ENCODE peak calls at places on chromosomes 5 and 9, in nine cellular contexts. One of them, this sample, is unnamed. For H3K4me1, the result is how much of the 10 kb centered on the place peaks cover.

GRCh38 chr9:115115924-115116323 is 2.0 kb downstream of the TNC start:
- DNase-seq in H9: no peak
- DNase-seq in IMR-90: peak
- DNase-seq in adipocyte: peak
- DNase-seq in GM12878: no peak
- DNase-seq in endothelial cell of umbilical vein: no peak
- DNase-seq in GM23248: peak
- DNase-seq in mesendoderm: no peak
- DNase-seq in PC-3: peak
- DNase-seq in this sample: no peak

GRCh38 chr9:706606-707451 is 134.7 kb upstream of the DMRT1 start:
- DNase-seq in H9: peak
- DNase-seq in IMR-90: peak
- DNase-seq in adipocyte: peak
- DNase-seq in GM12878: no peak
- DNase-seq in endothelial cell of umbilical vein: peak
- DNase-seq in GM23248: peak
- DNase-seq in mesendoderm: peak
- DNase-seq in PC-3: peak
- DNase-seq in this sample: peak

GRCh38 chr9:121945281-121945680 is 147.8 kb downstream of the TTLL11 start:
- DNase-seq in H9: no peak
- DNase-seq in IMR-90: no peak
- DNase-seq in adipocyte: no peak
- DNase-seq in GM12878: no peak
- DNase-seq in endothelial cell of umbilical vein: no peak
- DNase-seq in GM23248: peak
- DNase-seq in mesendoderm: no peak
- DNase-seq in PC-3: peak
- DNase-seq in this sample: no peak

GRCh38 chr5:143599474-143599873 is 196.0 kb upstream of the NR3C1 start:
- DNase-seq in H9: no peak
- DNase-seq in IMR-90: no peak
- DNase-seq in adipocyte: no peak
- DNase-seq in GM12878: no peak
- DNase-seq in endothelial cell of umbilical vein: no peak
- DNase-seq in GM23248: no peak
- DNase-seq in mesendoderm: no peak
- DNase-seq in PC-3: no peak
- DNase-seq in this sample: no peak

GRCh38 chr5:10481241-10481932 is 39.7 kb downstream of the ROPN1L start:
- DNase-seq in H9: peak
- DNase-seq in IMR-90: no peak
- DNase-seq in adipocyte: no peak
- DNase-seq in GM12878: no peak
- DNase-seq in endothelial cell of umbilical vein: no peak
- DNase-seq in GM23248: no peak
- DNase-seq in mesendoderm: no peak
- DNase-seq in PC-3: peak
- DNase-seq in this sample: peak

GRCh38 chr5:14142856-14143508 is at the start of gene TRIO:
- DNase-seq in H9: peak
- DNase-seq in IMR-90: peak
- DNase-seq in adipocyte: peak
- DNase-seq in GM12878: no peak
- DNase-seq in endothelial cell of umbilical vein: peak
- DNase-seq in GM23248: peak
- DNase-seq in mesendoderm: peak
- DNase-seq in PC-3: peak
- DNase-seq in this sample: peak

GRCh38 chr5:65722575-65723424 is 795 bp downstream of the NLN start:
- DNase-seq in H9: peak
- DNase-seq in IMR-90: peak
- DNase-seq in adipocyte: peak
- DNase-seq in GM12878: no peak
- DNase-seq in endothelial cell of umbilical vein: peak
- DNase-seq in GM23248: peak
- DNase-seq in mesendoderm: peak
- DNase-seq in PC-3: peak
- DNase-seq in this sample: peak

GRCh38 chr5:6461793-6462650 is 13.4 kb downstream of the UBE2QL1 start:
- DNase-seq in H9: no peak
- DNase-seq in IMR-90: no peak
- DNase-seq in adipocyte: no peak
- DNase-seq in GM12878: no peak
- DNase-seq in endothelial cell of umbilical vein: no peak
- DNase-seq in GM23248: no peak
- DNase-seq in mesendoderm: peak
- DNase-seq in PC-3: no peak
- DNase-seq in this sample: no peak

GRCh38 chr5:72163349-72163983 is 56.2 kb downstream of the MAP1B start:
- DNase-seq in H9: no peak
- DNase-seq in IMR-90: no peak
- DNase-seq in adipocyte: no peak
- DNase-seq in GM12878: no peak
- DNase-seq in endothelial cell of umbilical vein: no peak
- DNase-seq in GM23248: peak
- DNase-seq in mesendoderm: no peak
- DNase-seq in PC-3: no peak
- DNase-seq in this sample: no peak

GRCh38 chr5:42842860-42843641 is 31.4 kb upstream of the SELENOP start:
- DNase-seq in H9: no peak
- DNase-seq in IMR-90: no peak
- DNase-seq in adipocyte: peak
- DNase-seq in GM12878: no peak
- DNase-seq in endothelial cell of umbilical vein: no peak
- DNase-seq in GM23248: peak
- DNase-seq in mesendoderm: no peak
- DNase-seq in PC-3: no peak
- DNase-seq in this sample: no peak

GRCh38 chr5:21424907-21425306 is 1428.2 kb downstream of the CDH12 start:
- DNase-seq in H9: no peak
- DNase-seq in IMR-90: no peak
- DNase-seq in adipocyte: no peak
- DNase-seq in GM12878: no peak
- DNase-seq in endothelial cell of umbilical vein: no peak
- DNase-seq in GM23248: no peak
- DNase-seq in mesendoderm: no peak
- DNase-seq in PC-3: no peak
- DNase-seq in this sample: no peak

GRCh38 chr5:177389368-177390169 is 5.3 kb downstream of the SLC34A1 start:
- DNase-seq in H9: peak
- DNase-seq in IMR-90: peak
- DNase-seq in adipocyte: peak
- DNase-seq in GM12878: peak
- DNase-seq in endothelial cell of umbilical vein: no peak
- DNase-seq in GM23248: peak
- DNase-seq in mesendoderm: peak
- DNase-seq in PC-3: peak
- DNase-seq in this sample: peak

GRCh38 chr5:140565780-140566095 is 1.1 kb downstream of the SLC35A4 start:
- DNase-seq in H9: no peak
- DNase-seq in IMR-90: no peak
- DNase-seq in adipocyte: peak
- DNase-seq in GM12878: no peak
- DNase-seq in endothelial cell of umbilical vein: no peak
- DNase-seq in GM23248: peak
- DNase-seq in mesendoderm: peak
- DNase-seq in PC-3: no peak
- DNase-seq in this sample: no peak
- H3K9ac ChIP-seq in H9: no peak
- H3K9ac ChIP-seq in IMR-90: peak
- H3K9ac ChIP-seq in adipocyte: peak
- H3K9ac ChIP-seq in GM12878: peak
- H3K9ac ChIP-seq in endothelial cell of umbilical vein: no peak
- H3K9ac ChIP-seq in GM23248: peak
- H3K9ac ChIP-seq in mesendoderm: peak
- H3K9ac ChIP-seq in PC-3: peak
- H3K9ac ChIP-seq in this sample: peak

GRCh38 chr9:21549251-21549765 is 67.2 kb upstream of the IFNE start:
- DNase-seq in H9: no peak
- DNase-seq in IMR-90: peak
- DNase-seq in adipocyte: peak
- DNase-seq in GM12878: no peak
- DNase-seq in endothelial cell of umbilical vein: peak
- DNase-seq in GM23248: peak
- DNase-seq in mesendoderm: no peak
- DNase-seq in PC-3: peak
- DNase-seq in this sample: peak

GRCh38 chr9:21549890-21550289 is 67.8 kb upstream of the IFNE start:
- DNase-seq in H9: no peak
- DNase-seq in IMR-90: no peak
- DNase-seq in adipocyte: no peak
- DNase-seq in GM12878: no peak
- DNase-seq in endothelial cell of umbilical vein: no peak
- DNase-seq in GM23248: no peak
- DNase-seq in mesendoderm: no peak
- DNase-seq in PC-3: no peak
- DNase-seq in this sample: no peak

GRCh38 chr9:21543187-21543586 is 61.1 kb upstream of the IFNE start:
- DNase-seq in H9: no peak
- DNase-seq in IMR-90: no peak
- DNase-seq in adipocyte: no peak
- DNase-seq in GM12878: no peak
- DNase-seq in endothelial cell of umbilical vein: no peak
- DNase-seq in GM23248: no peak
- DNase-seq in mesendoderm: peak
- DNase-seq in PC-3: no peak
- DNase-seq in this sample: no peak

GRCh38 chr9:21550392-21550791 is 68.3 kb upstream of the IFNE start:
- DNase-seq in H9: no peak
- DNase-seq in IMR-90: no peak
- DNase-seq in adipocyte: no peak
- DNase-seq in GM12878: no peak
- DNase-seq in endothelial cell of umbilical vein: no peak
- DNase-seq in GM23248: no peak
- DNase-seq in mesendoderm: no peak
- DNase-seq in PC-3: no peak
- DNase-seq in this sample: no peak

DNA sequence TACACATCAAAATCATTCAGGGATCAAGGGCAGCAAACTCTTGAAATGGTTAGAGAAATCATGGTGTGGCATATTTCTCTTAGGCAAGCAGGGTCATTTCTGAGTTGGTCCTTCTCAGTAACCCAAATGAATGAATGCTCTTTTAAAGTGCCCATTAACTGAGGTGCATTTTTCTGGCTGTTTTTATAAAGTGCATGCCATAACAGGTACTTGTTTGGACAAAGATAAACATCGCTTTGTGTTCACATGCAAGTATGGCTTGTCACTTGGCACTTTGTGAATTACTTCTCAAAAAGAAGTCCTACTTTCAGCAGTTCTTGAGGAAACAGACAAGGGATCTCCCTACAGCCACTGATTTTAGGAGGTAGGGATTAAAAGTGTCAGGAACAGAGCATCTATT is 64.8 kb upstream of the IFNE start:
- DNase-seq in H9: no peak
- DNase-seq in IMR-90: no peak
- DNase-seq in adipocyte: no peak
- DNase-seq in GM12878: no peak
- DNase-seq in endothelial cell of umbilical vein: no peak
- DNase-seq in GM23248: no peak
- DNase-seq in mesendoderm: no peak
- DNase-seq in PC-3: no peak
- DNase-seq in this sample: no peak
- H3K4me1 ChIP-seq in H9: under half
- H3K4me1 ChIP-seq in IMR-90: under half
- H3K4me1 ChIP-seq in adipocyte: under half
- H3K4me1 ChIP-seq in GM12878: under half
- H3K4me1 ChIP-seq in endothelial cell of umbilical vein: half or more
- H3K4me1 ChIP-seq in GM23248: half or more
- H3K4me1 ChIP-seq in mesendoderm: under half
- H3K4me1 ChIP-seq in PC-3: half or more
- H3K4me1 ChIP-seq in this sample: under half

DNA sequence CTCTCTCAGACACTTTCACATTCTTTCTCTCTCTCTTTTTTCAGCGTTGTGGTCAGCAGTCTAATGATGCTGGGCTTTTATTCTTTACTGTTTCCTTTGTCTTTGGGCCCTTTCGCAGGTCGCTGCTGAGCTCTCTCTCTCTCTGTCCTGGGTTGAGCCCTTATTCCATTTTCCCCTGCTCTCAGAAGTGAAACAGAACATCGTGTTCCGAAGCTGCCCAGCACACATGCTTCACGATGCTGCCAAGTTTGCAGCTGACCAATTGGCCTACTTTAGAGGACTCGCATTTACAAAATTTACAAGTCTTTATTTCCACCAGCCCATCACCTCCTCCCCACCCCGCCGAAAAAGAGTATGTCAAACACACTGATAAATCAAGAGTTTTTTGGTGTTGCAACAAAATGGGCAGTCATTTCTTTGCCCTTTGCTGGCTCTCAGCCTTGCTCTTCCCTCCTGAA is 44.4 kb upstream of the PIK3R1 start:
- DNase-seq in H9: no peak
- DNase-seq in IMR-90: peak
- DNase-seq in adipocyte: peak
- DNase-seq in GM12878: no peak
- DNase-seq in endothelial cell of umbilical vein: no peak
- DNase-seq in GM23248: peak
- DNase-seq in mesendoderm: no peak
- DNase-seq in PC-3: no peak
- DNase-seq in this sample: peak
- H3K9ac ChIP-seq in H9: no peak
- H3K9ac ChIP-seq in IMR-90: peak
- H3K9ac ChIP-seq in adipocyte: peak
- H3K9ac ChIP-seq in GM12878: no peak
- H3K9ac ChIP-seq in endothelial cell of umbilical vein: no peak
- H3K9ac ChIP-seq in GM23248: peak
- H3K9ac ChIP-seq in mesendoderm: no peak
- H3K9ac ChIP-seq in PC-3: no peak
- H3K9ac ChIP-seq in this sample: no peak

GRCh38 chr9:94796687-94797086 is 70.2 kb downstream of the AOPEP start:
- DNase-seq in H9: no peak
- DNase-seq in IMR-90: no peak
- DNase-seq in adipocyte: no peak
- DNase-seq in GM12878: no peak
- DNase-seq in endothelial cell of umbilical vein: peak
- DNase-seq in GM23248: no peak
- DNase-seq in mesendoderm: no peak
- DNase-seq in PC-3: no peak
- DNase-seq in this sample: no peak

GRCh38 chr9:94800424-94801117 is 74.1 kb downstream of the AOPEP start:
- DNase-seq in H9: no peak
- DNase-seq in IMR-90: peak
- DNase-seq in adipocyte: peak
- DNase-seq in GM12878: no peak
- DNase-seq in endothelial cell of umbilical vein: no peak
- DNase-seq in GM23248: peak
- DNase-seq in mesendoderm: no peak
- DNase-seq in PC-3: no peak
- DNase-seq in this sample: no peak

GRCh38 chr9:94798201-94798600 is 71.7 kb downstream of the AOPEP start:
- DNase-seq in H9: no peak
- DNase-seq in IMR-90: no peak
- DNase-seq in adipocyte: no peak
- DNase-seq in GM12878: no peak
- DNase-seq in endothelial cell of umbilical vein: no peak
- DNase-seq in GM23248: no peak
- DNase-seq in mesendoderm: no peak
- DNase-seq in PC-3: no peak
- DNase-seq in this sample: no peak

GRCh38 chr9:94799578-94800264 is 73.2 kb downstream of the AOPEP start:
- DNase-seq in H9: no peak
- DNase-seq in IMR-90: peak
- DNase-seq in adipocyte: peak
- DNase-seq in GM12878: no peak
- DNase-seq in endothelial cell of umbilical vein: peak
- DNase-seq in GM23248: no peak
- DNase-seq in mesendoderm: peak
- DNase-seq in PC-3: peak
- DNase-seq in this sample: no peak

GRCh38 chr9:94798668-94799067 is 72.2 kb downstream of the AOPEP start:
- DNase-seq in H9: no peak
- DNase-seq in IMR-90: no peak
- DNase-seq in adipocyte: no peak
- DNase-seq in GM12878: no peak
- DNase-seq in endothelial cell of umbilical vein: no peak
- DNase-seq in GM23248: no peak
- DNase-seq in mesendoderm: no peak
- DNase-seq in PC-3: no peak
- DNase-seq in this sample: no peak
- H3K4me1 ChIP-seq in H9: under half
- H3K4me1 ChIP-seq in IMR-90: under half
- H3K4me1 ChIP-seq in adipocyte: under half
- H3K4me1 ChIP-seq in GM12878: under half
- H3K4me1 ChIP-seq in endothelial cell of umbilical vein: under half
- H3K4me1 ChIP-seq in GM23248: under half
- H3K4me1 ChIP-seq in mesendoderm: under half
- H3K4me1 ChIP-seq in PC-3: under half
- H3K4me1 ChIP-seq in this sample: under half

This sample was measured in colonic mucosa.